ENCODE peak calls at places on chromosomes 3 and 15, in seven cellular contexts. X is lower lobe of right lung, D is kidney, B is HFF-Myc, E is AG09309, T is neural progenitor cell, C is neural crest cell. O is an unnamed sample.

GRCh38 chr3:157436583-157437300 is at the start of gene PTX3:
- DNase-seq in B (no peak), E (peak; percentile 81), C (peak; percentile 30), T (peak; percentile 51), X (no peak), D (peak; percentile 30), O (no peak)

GRCh38 chr3:106401666-106402319 is 533.0 kb upstream of the CBLB start:
- DNase-seq in B (no peak), X (no peak), D (no peak), E (peak; percentile 20), T (no peak), C (no peak), O (no peak)

GRCh38 chr3:184616416-184616815 is 54.8 kb downstream of the EPHB3 start:
- DNase-seq in E (no peak), C (no peak), T (no peak), B (no peak), D (no peak), X (no peak), O (no peak)

GRCh38 chr3:147943265-147943945 is 534.2 kb downstream of the ZIC1 start:
- DNase-seq in D (no peak), C (no peak), T (no peak), B (peak; percentile 77), E (peak; percentile 63), X (no peak), O (no peak)

GRCh38 chr3:4493931-4494806 is 1.0 kb downstream of the ITPR1 start:
- DNase-seq in D (no peak), C (peak; percentile 16), T (peak; percentile 38), X (peak; percentile 48), E (no peak), B (no peak), O (no peak)

GRCh38 chr15:100703032-100703578 is 100.7 kb downstream of the ASB7 start:
- DNase-seq in E (no peak), T (no peak), D (peak; percentile 4), X (no peak), B (no peak), C (no peak), O (no peak)

GRCh38 chr3:134231131-134231530 is 19.5 kb downstream of the RYK start:
- DNase-seq in E (no peak), X (no peak), T (no peak), C (no peak), D (no peak), B (no peak), O (no peak)

GRCh38 chr3:66023254-66023653 is 15.5 kb downstream of the MAGI1 start:
- DNase-seq in B (no peak), D (no peak), E (no peak), X (no peak), T (no peak), C (no peak), O (no peak)

GRCh38 chr15:64274541-64274940 is 81.4 kb downstream of the CSNK1G1 start:
- DNase-seq in D (no peak), E (no peak), T (no peak), X (no peak), B (no peak), C (no peak), O (no peak)

GRCh38 chr3:66989860-66990696 is 8.0 kb upstream of the KBTBD8 start:
- DNase-seq in C (no peak), T (no peak), X (no peak), D (no peak), E (no peak), B (no peak), O (no peak)

GRCh38 chr15:81653259-81653658 is 279.2 kb upstream of the TMC3 start:
- DNase-seq in X (no peak), T (no peak), D (no peak), B (no peak), E (no peak), C (no peak), O (no peak)

GRCh38 chr15:26889298-26889898 is 22.5 kb downstream of the GABRA5 start:
- DNase-seq in D (no peak), T (peak; percentile 74), X (no peak), E (peak; percentile 27), C (peak; percentile 74), B (peak; percentile 26), O (no peak)

GRCh38 chr3:32825601-32826375 is 8.0 kb downstream of the TRIM71 start:
- DNase-seq in E (no peak), T (no peak), D (no peak), X (no peak), B (no peak), C (no peak), O (no peak)

DNA sequence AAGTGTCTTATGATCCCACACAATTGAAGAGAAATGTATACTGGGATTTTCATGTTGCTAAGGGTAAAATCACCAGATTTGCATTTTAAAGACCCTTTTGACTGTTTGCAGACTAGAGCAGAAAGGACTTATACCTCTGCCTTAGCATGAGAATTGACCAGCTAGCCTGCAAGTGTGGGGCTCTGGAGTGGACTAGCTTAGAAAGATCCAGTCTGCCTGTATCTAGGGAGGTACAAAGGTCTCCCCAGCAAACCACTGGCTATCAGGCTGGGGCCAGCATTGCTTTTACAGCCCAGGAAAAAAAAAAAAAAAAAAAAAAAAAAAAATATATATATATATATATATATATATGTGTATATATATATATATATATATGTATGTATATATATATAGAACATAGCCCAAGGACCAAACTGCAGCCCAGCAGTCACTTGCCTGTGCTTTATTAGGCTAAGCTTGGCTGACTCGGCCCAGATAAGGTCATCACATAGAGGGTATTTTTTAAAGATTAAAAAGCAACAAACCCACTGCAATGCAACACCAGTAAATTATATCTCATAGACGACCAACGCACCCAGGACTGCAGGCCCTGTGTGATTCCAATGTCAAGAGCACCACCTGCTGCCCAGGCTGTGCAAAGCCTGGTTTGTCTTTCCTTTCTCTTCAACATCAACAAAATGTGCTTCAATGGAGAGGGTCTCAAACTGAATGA is 63.7 kb downstream of the DCLK3 start:
- DNase-seq in D (no peak), T (peak; percentile 74), B (no peak), X (peak; percentile 58), E (peak; percentile 52), C (peak; percentile 52), O (no peak)
- TF ChIP-seq CTCF in D (peak; percentile 87), T (peak; percentile 90), B (peak; percentile 90), X (peak; percentile 85), E (peak; percentile 93), C (peak; percentile 95), O (peak; percentile 98)

GRCh38 chr15:69393831-69394491 is 20.2 kb upstream of the KIF23 start:
- DNase-seq in T (no peak), E (no peak), B (no peak), D (no peak), X (no peak), C (no peak), O (no peak)

GRCh38 chr15:69395991-69396390 is 18.2 kb upstream of the KIF23 start:
- DNase-seq in D (no peak), E (no peak), C (no peak), T (no peak), B (no peak), X (no peak), O (no peak)

GRCh38 chr15:69398541-69398940 is 15.6 kb upstream of the KIF23 start:
- DNase-seq in C (no peak), D (no peak), B (no peak), T (no peak), E (no peak), X (no peak), O (no peak)

GRCh38 chr15:69394556-69395282 is 19.4 kb upstream of the KIF23 start:
- DNase-seq in D (peak; percentile 92), C (peak; percentile 99), E (no peak), X (peak; percentile 87), B (peak; percentile 45), T (peak; percentile 90), O (no peak)

DNA sequence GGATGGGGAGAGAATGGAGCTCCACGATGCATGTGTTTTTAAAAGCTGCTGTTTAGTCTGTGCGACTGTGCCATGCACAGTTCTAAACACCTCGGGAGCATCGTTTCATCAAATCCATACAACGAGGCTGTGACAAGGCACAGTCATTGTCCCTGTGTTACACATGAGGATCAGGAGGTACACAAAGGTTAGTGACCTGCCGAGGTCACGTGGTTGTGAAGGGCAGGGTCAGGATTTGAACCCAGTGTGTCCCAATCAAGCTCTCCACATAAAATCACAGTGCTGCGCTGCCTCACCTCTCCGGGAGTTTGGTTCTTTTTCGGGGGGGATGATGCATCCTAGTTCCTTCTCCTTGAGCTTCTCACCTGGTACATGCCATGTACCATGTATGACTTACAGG is 18.7 kb upstream of the KIF23 start:
- DNase-seq in X (no peak), E (no peak), T (no peak), D (no peak), C (no peak), B (no peak), O (no peak)
- TF ChIP-seq CTCF in X (no peak), E (no peak), T (no peak), D (no peak), C (no peak), B (no peak), O (no peak)

GRCh38 chr3:163058190-163058854 is 1561.7 kb downstream of the OTOL1 start:
- DNase-seq in D (no peak), E (no peak), C (no peak), B (no peak), T (no peak), X (no peak), O (no peak)

DNA sequence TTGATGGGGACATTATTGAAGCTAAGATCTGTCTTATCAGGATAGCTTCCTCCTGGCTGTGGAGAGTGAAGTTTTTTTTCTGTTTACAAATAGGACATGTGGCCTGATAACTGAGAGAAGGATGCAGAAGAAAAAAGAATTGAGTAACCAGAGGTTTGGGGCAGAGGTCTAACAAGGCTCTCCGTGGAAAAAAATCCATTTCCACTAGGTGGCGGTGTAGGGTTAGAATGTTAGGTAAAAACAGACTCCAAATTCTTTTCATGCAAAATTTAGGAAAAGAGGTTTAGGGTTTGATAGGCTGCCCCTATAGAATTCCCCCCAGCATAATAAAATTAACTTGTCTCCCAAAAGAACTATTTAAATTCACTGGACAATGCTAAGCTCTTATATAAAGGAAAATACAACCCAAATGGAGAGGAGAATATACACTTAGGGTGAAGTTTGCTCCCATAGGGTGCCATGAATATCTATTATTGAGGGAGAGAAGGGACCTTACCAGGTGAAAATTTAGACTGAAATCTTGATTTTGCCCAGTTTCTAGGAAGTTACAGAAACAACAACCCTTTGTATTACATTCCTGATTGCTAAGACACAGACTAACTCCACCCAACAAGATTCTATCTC is 1560.4 kb downstream of the OTOL1 start:
- DNase-seq in E (no peak), T (peak; percentile 68), C (peak; percentile 64), D (no peak), B (peak; percentile 21), X (no peak), O (no peak)
- TF ChIP-seq CTCF in E (peak; percentile 56), T (peak; percentile 76), C (peak; percentile 77), D (peak; percentile 28), B (peak; percentile 48), X (peak; percentile 45), O (peak; percentile 83)

GRCh38 chr3:150760431-150761200 is 2.4 kb downstream of the SIAH2 start:
- DNase-seq in B (no peak), C (no peak), E (no peak), X (no peak), D (no peak), T (no peak), O (no peak)

GRCh38 chr3:150763122-150763840 is at the start of gene SIAH2:
- DNase-seq in T (peak; percentile 92), X (peak; percentile 95), C (peak; percentile 65), B (peak; percentile 78), D (peak; percentile 98), E (peak; percentile 80), O (peak; percentile 94)

GRCh38 chr3:150763841-150764483 is 993 bp upstream of the SIAH2 start:
- DNase-seq in T (peak; percentile 73), X (peak; percentile 84), B (peak; percentile 16), C (peak; percentile 52), D (peak; percentile 88), E (peak; percentile 21), O (no peak)

GRCh38 chr3:150762662-150763121 is 277 bp downstream of the SIAH2 start:
- DNase-seq in D (peak; percentile 84), C (no peak), E (no peak), B (no peak), X (no peak), T (no peak), O (no peak)

GRCh38 chr3:150761831-150762661 is 923 bp downstream of the SIAH2 start:
- DNase-seq in C (peak; percentile 14), D (peak; percentile 85), B (peak; percentile 17), X (peak; percentile 62), T (peak; percentile 79), E (no peak), O (no peak)
- TF ChIP-seq CTCF in C (no peak), D (no peak), B (no peak), X (no peak), T (no peak), E (no peak), O (peak; percentile 6)